ENCODE peak calls at places on chromosome 15, in seven cellular contexts. I, D, M, R, G, V and H are unnamed samples.
A peak's percentile ranks its signal among the peaks of the same experiment; 100 is the strongest.

GRCh38 chr15:50519740-50520425 is 26.6 kb downstream of the USP50 start:
- DNase-seq in D (no peak), I (no peak), V (no peak), G (no peak), R (no peak), M (no peak), H (no peak)

GRCh38 chr15:52100807-52101206 is 11.8 kb downstream of the BCL2L10 start:
- DNase-seq in R (peak; percentile 65), V (no peak), G (no peak), I (no peak), M (peak; percentile 78), D (no peak), H (peak; percentile 69)

GRCh38 chr15:93200448-93201226 is 111.6 kb upstream of the RGMA start:
- DNase-seq in D (no peak), I (no peak), R (no peak), M (no peak), V (no peak), G (no peak), H (no peak)

GRCh38 chr15:82544431-82544830 is 4.2 kb upstream of the RPS17 start:
- DNase-seq in D (no peak), G (no peak), I (no peak), M (peak; percentile 50), R (no peak), V (no peak), H (no peak)

GRCh38 chr15:68304611-68305337 is 27.2 kb downstream of the FEM1B start:
- DNase-seq in D (no peak), R (peak; percentile 18), V (no peak), G (no peak), M (peak; percentile 79), I (no peak), H (no peak)

GRCh38 chr15:57911247-57911646 is 154.3 kb downstream of the ALDH1A2 start:
- DNase-seq in G (no peak), V (no peak), R (no peak), M (no peak), D (no peak), I (no peak), H (no peak)

GRCh38 chr15:94924971-94925593 is 693.7 kb downstream of the MCTP2 start:
- DNase-seq in D (no peak), M (no peak), I (no peak), V (no peak), R (no peak), G (no peak), H (no peak)

GRCh38 chr15:75712668-75713337 is at the start of gene CSPG4:
- DNase-seq in D (no peak), G (no peak), M (peak; percentile 80), R (peak; percentile 57), V (peak; percentile 33), I (no peak), H (no peak)

GRCh38 chr15:52006702-52007340 is 12.2 kb upstream of the MAPK6 start:
- DNase-seq in R (no peak), M (no peak), I (no peak), V (peak; percentile 14), G (no peak), D (no peak), H (no peak)